ENCODE peak calls at places on chromosomes 2 and 18, in eight cellular contexts. Z is central memory CD4-positive, alpha-beta T cell; Y is activated CD8-positive, alpha-beta T cell treated with anti-CD3 and anti-CD28 coated beads, Interleukin-2, amount 10 ng/mL, durations not matched to agents 7 days and 5 days; D is stimulated activated CD4-positive, alpha-beta T cell treated with anti-CD3 and anti-CD28 coated beads, TNF-alpha, amount 100 ng/mL, for 1 hour; W is sigmoid colon; A is DMS79; C is IMR-90; X is GM04504. J is an unnamed sample.

GRCh38 chr2:237304763-237305514 is 109.0 kb downstream of the COL6A3 start:
- DNase-seq in C (peak), Z (no peak), Y (no peak), A (no peak), W (no peak), X (peak), D (no peak), J (no peak)

GRCh38 chr2:240964221-240964853 is 34.1 kb upstream of the SNED1 start:
- DNase-seq in A (no peak), X (no peak), D (no peak), C (no peak), Z (no peak), Y (no peak), W (no peak), J (peak)

GRCh38 chr2:145015561-145015960 is 495.6 kb upstream of the ZEB2 start:
- DNase-seq in C (no peak), Y (no peak), X (no peak), D (no peak), Z (no peak), A (no peak), W (no peak), J (no peak)

GRCh38 chr2:120831106-120831505 is 95.4 kb downstream of the GLI2 start:
- DNase-seq in Y (no peak), W (peak), X (no peak), C (no peak), A (no peak), D (no peak), Z (no peak), J (no peak)

GRCh38 chr2:25421746-25422431 is 80.2 kb upstream of the DNMT3A start:
- DNase-seq in Z (no peak), W (no peak), D (no peak), Y (no peak), A (no peak), X (no peak), C (no peak), J (no peak)

GRCh38 chr18:2787225-2787624 is 59.6 kb upstream of the EMILIN2 start:
- DNase-seq in A (no peak), Z (no peak), C (no peak), Y (no peak), W (no peak), X (no peak), D (no peak), J (no peak)

GRCh38 chr2:105248316-105249070 is 7.0 kb downstream of the GPR45 start:
- DNase-seq in X (no peak), C (no peak), D (no peak), W (no peak), Z (no peak), A (no peak), Y (no peak), J (no peak)

GRCh38 chr2:156626931-156627330 is 190.8 kb downstream of the GPD2 start:
- DNase-seq in Y (no peak), D (no peak), C (no peak), A (no peak), X (no peak), W (no peak), Z (no peak), J (no peak)

GRCh38 chr2:2542966-2543555 is 212.0 kb upstream of the MYT1L start:
- DNase-seq in Z (no peak), D (no peak), W (no peak), C (no peak), A (peak), Y (no peak), X (no peak), J (peak)

GRCh38 chr2:62197609-62198236 is 1.8 kb downstream of the B3GNT2 start:
- DNase-seq in X (no peak), D (no peak), W (no peak), A (no peak), C (no peak), Y (peak), Z (no peak), J (no peak)

GRCh38 chr2:33166287-33166881 is 219.6 kb downstream of the LTBP1 start:
- DNase-seq in W (no peak), C (peak), A (no peak), Y (no peak), X (no peak), Z (no peak), D (no peak), J (no peak)

GRCh38 chr2:216692636-216693413 is 2.5 kb downstream of the IGFBP5 start:
- DNase-seq in C (peak), W (peak), Z (peak), A (peak), D (no peak), X (no peak), Y (peak), J (peak)

GRCh38 chr2:36889782-36890181 is 76.6 kb downstream of the STRN start:
- DNase-seq in D (no peak), X (peak), Y (no peak), C (peak), W (no peak), A (no peak), Z (no peak), J (no peak)

GRCh38 chr2:3680548-3681345 is 22.6 kb upstream of the DCDC2C start:
- DNase-seq in A (no peak), Y (no peak), X (no peak), W (no peak), D (no peak), C (no peak), Z (no peak), J (no peak)

GRCh38 chr2:226797289-226797988 is 2.2 kb downstream of the IRS1 start:
- DNase-seq in Z (no peak), A (no peak), W (peak), C (peak), X (no peak), Y (no peak), D (no peak), J (peak)

GRCh38 chr2:178112202-178113152 is at the start of gene RBM45:
- DNase-seq in D (peak), W (peak), X (peak), C (peak), Z (peak), Y (peak), A (peak), J (peak)

GRCh38 chr2:233794128-233794658 is 16.1 kb downstream of the MROH2A start:
- DNase-seq in D (no peak), A (no peak), C (no peak), Z (no peak), X (no peak), Y (no peak), W (no peak), J (peak)

GRCh38 chr2:147231081-147231480 is 613.7 kb upstream of the ACVR2A start:
- DNase-seq in Z (no peak), Y (no peak), A (no peak), W (no peak), X (no peak), C (no peak), D (no peak), J (no peak)

GRCh38 chr18:77749189-77749588 is 499.5 kb downstream of the GALR1 start:
- DNase-seq in X (no peak), A (no peak), Y (no peak), C (no peak), W (no peak), D (no peak), Z (no peak), J (peak)

GRCh38 chr2:210428415-210429179 is 48.0 kb downstream of the LANCL1 start:
- DNase-seq in C (peak), D (no peak), W (no peak), Y (no peak), A (no peak), X (no peak), Z (no peak), J (no peak)

J was measured in H9.